ENCODE peak calls at places on chromosomes 4 and X, in six cellular contexts. Q is mesendoderm, O is IMR-90, N is mesenchymal stem cell, H is neuronal stem cell, C is H1. Y is an unnamed sample.
A peak's percentile ranks its signal among the peaks of the same experiment; 100 is the strongest.

GRCh38 chr4:90852232-90852631 is 725.0 kb downstream of the CCSER1 start:
- DNase-seq in N (peak; percentile 34), H (no peak), O (no peak), C (no peak), Q (peak; percentile 21), Y (no peak)

GRCh38 chr4:94536049-94536448 is 84.3 kb downstream of the PDLIM5 start:
- DNase-seq in C (no peak), H (no peak), N (no peak), O (no peak), Q (peak; percentile 62), Y (no peak)

GRCh38 chrX:114615765-114616164 is 31.9 kb downstream of the HTR2C start:
- DNase-seq in H (no peak), Q (no peak), C (no peak), N (no peak), O (no peak), Y (no peak)

GRCh38 chrX:103716967-103717366 is 6.3 kb downstream of the TMEM31 start:
- DNase-seq in O (peak; percentile 89), C (no peak), H (no peak), N (peak; percentile 20), Q (no peak), Y (no peak)

GRCh38 chr4:141573678-141574077 is 62.7 kb upstream of the IL15 start:
- DNase-seq in N (no peak), Q (no peak), O (no peak), C (no peak), H (no peak), Y (no peak)

GRCh38 chr4:82797591-82798081 is 960 bp downstream of the SCD5 start:
- DNase-seq in N (peak; percentile 59), O (peak; percentile 34), Q (peak; percentile 55), H (no peak), C (no peak), Y (peak; percentile 13)

GRCh38 chrX:275967-276587 is 5.1 kb upstream of the PLCXD1 start:
- DNase-seq in H (peak; percentile 56), Q (peak; percentile 88), O (peak; percentile 37), N (peak; percentile 70), C (no peak), Y (peak; percentile 84)

GRCh38 chr4:120299631-120300030 is 233.0 kb upstream of the MAD2L1 start:
- DNase-seq in Q (no peak), H (no peak), N (no peak), C (no peak), O (no peak), Y (no peak)

GRCh38 chr4:166174717-166175510 is 301.9 kb downstream of the TLL1 start:
- DNase-seq in Q (no peak), H (no peak), N (peak; percentile 42), O (no peak), C (no peak), Y (no peak)

DNA sequence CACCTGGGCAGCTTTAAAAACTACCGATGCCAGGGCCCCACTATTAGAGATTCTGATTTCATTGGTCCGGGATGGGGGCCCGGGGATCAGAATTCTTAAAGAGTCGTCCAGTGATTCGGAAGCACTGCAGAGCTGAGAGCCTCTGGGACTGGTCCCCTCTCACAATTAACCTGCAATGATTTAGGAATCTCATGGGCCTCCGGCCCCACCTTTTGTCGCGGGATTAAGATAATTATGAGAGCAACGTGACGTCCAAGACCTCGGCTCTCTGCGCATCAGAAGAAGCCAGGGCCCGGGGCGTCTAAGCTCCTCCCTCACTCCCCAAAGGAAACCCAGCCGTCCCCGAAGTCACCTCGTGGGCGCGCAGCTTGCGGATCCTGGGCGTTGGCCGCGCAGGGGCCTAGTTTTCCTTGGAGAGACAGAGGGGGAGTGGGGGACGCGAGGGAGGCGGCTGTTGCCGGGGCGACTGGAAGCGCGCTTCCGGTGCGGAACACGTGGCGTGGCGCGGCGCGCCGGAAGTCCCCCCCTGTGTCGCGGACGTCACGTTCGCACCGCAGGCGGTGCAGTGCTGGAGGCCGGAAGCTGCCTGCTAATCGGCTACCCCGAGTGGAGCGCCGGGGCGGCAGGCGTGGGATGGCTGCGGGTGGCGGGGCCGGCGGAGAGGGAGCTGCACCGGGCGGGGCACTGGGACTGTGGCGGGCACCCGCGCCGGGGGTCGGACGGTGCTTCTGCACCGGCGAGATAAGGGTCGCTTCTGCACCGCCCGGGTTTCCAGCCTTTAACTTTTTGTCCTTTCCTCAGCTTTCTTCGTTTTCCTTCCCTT is at the start of gene GEMIN8:
- DNase-seq in H (peak; percentile 77), Q (peak; percentile 94), O (peak; percentile 91), C (peak; percentile 51), N (peak; percentile 90), Y (peak; percentile 67)
- H2BK120ac ChIP-seq in H (no peak within 1 kb of the TSS), Q (no peak within 1 kb of the TSS), O (peak within 1 kb of the TSS; percentile 81), C (no peak within 1 kb of the TSS), N (no peak within 1 kb of the TSS), Y (no peak within 1 kb of the TSS)

DNA sequence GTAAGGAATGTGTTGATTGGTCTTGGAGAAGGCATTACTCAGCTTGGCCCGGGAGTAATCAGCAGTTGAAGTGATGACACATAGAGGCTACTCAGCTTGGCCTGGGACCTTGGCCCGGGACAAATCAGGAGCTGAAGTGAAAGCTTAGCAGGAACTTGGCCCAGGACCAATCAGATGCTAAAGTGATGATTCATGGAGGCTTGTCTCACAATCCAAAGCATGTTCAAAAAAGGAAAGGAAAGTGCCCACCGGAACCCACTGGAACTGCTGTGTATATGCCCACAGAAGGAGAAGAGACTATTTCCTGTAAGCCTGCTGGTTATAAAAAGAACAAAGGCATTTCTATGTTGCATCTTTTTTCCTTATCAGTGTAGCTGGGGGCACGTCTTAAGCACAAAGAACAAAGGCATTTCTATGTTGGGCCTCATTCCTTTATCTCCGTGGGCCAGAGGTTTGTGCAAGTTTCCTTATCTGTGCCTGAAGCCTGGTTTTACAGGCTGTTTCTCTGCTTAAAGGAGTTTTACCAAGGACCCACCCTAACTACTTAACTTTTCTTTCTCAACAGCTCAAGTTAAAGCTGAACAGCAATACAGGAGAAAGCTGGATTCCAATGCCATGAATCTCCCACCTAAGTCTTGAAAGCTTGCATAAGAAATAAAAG is 1176.7 kb downstream of the NLGN4X start:
- DNase-seq in C (no peak), O (no peak), H (no peak), N (peak; percentile 89), Q (peak; percentile 42), Y (peak; percentile 22)
- H3K18ac ChIP-seq in C (no peak overlapping the region), O (no peak overlapping the region), H (no peak overlapping the region), N (no peak overlapping the region), Q (no peak overlapping the region), Y (no peak overlapping the region)

GRCh38 chr4:77437079-77437478 is 168.5 kb upstream of the CXCL13 start:
- DNase-seq in N (no peak), H (no peak), Q (peak; percentile 3), C (no peak), O (no peak), Y (no peak)

GRCh38 chr4:77434299-77435092 is 171.1 kb upstream of the CXCL13 start:
- DNase-seq in Q (no peak), O (no peak), H (no peak), N (no peak), C (no peak), Y (no peak)

GRCh38 chr4:77433102-77433733 is 172.4 kb upstream of the CXCL13 start:
- DNase-seq in O (peak; percentile 2), C (no peak), N (peak; percentile 32), H (peak; percentile 30), Q (peak; percentile 65), Y (peak; percentile 5)

GRCh38 chr4:77430847-77431246 is 174.8 kb upstream of the CXCL13 start:
- DNase-seq in N (no peak), O (no peak), C (no peak), H (no peak), Q (peak; percentile 36), Y (no peak)

GRCh38 chr4:77432702-77433101 is 172.9 kb upstream of the CXCL13 start:
- DNase-seq in C (no peak), N (no peak), O (no peak), Q (peak; percentile 5), H (no peak), Y (no peak)
- H3K4me3 ChIP-seq in C (no peak overlapping the region), N (no peak overlapping the region), O (no peak overlapping the region), Q (no peak overlapping the region), H (no peak overlapping the region), Y (no peak overlapping the region)

GRCh38 chrX:41474726-41475100 is 27.6 kb downstream of the NYX start:
- DNase-seq in Q (peak; percentile 13), H (no peak), C (no peak), O (no peak), N (no peak), Y (no peak)
- H2BK120ac ChIP-seq in Q (peak overlapping the region; percentile 51), H (peak overlapping the region; percentile 99), C (peak overlapping the region; percentile 98), O (no peak overlapping the region), N (peak overlapping the region; percentile 34), Y (peak overlapping the region; percentile 58)

GRCh38 chr4:140237616-140238352 is 83.8 kb upstream of the MAML3 start:
- DNase-seq in Q (peak; percentile 94), C (peak; percentile 72), H (peak; percentile 84), N (peak; percentile 72), O (peak; percentile 93), Y (peak; percentile 97)
- H3K18ac ChIP-seq in Q (peak overlapping the region; percentile 25), C (peak overlapping the region; percentile 89), H (peak overlapping the region; percentile 6), N (peak overlapping the region; percentile 98), O (peak overlapping the region; percentile 67), Y (peak overlapping the region; percentile 12)

GRCh38 chr4:77800483-77801259 is 18.5 kb downstream of the CNOT6L start:
- DNase-seq in C (no peak), N (no peak), Q (no peak), H (no peak), O (peak; percentile 44), Y (no peak)
- H3K4me3 ChIP-seq in C (no peak overlapping the region), N (no peak overlapping the region), Q (no peak overlapping the region), H (no peak overlapping the region), O (no peak overlapping the region), Y (no peak overlapping the region)